ENCODE peak calls at places on chromosomes 3 and 15, in four cellular contexts. One of them, this sample, is unnamed.
A peak's percentile ranks its signal among the peaks of the same experiment; 100 is the strongest.

GRCh38 chr15:78317145-78317836 is 17.9 kb upstream of the SKIC8 start:
- DNase-seq in SHP77 treated with DMSO at 0.1 percent for 48 hours: no peak
- DNase-seq in activated gamma-delta T cell treated with Interleukin-2 at 50 U/mL for 16 hours: no peak
- DNase-seq in amygdala: no peak
- DNase-seq in this sample: no peak

GRCh38 chr15:38074029-38074428 is 139.6 kb downstream of the TMCO5A start:
- DNase-seq in activated gamma-delta T cell treated with Interleukin-2 at 50 U/mL for 16 hours: no peak
- DNase-seq in SHP77 treated with DMSO at 0.1 percent for 48 hours: no peak
- DNase-seq in amygdala: no peak
- DNase-seq in this sample: no peak

GRCh38 chr3:194396897-194397756 is 1.9 kb downstream of the GP5 start:
- DNase-seq in activated gamma-delta T cell treated with Interleukin-2 at 50 U/mL for 16 hours: peak; percentile 13
- DNase-seq in amygdala: no peak
- DNase-seq in SHP77 treated with DMSO at 0.1 percent for 48 hours: no peak
- DNase-seq in this sample: no peak

GRCh38 chr15:39713846-39714245 is 68.8 kb downstream of the FSIP1 start:
- DNase-seq in SHP77 treated with DMSO at 0.1 percent for 48 hours: no peak
- DNase-seq in amygdala: no peak
- DNase-seq in activated gamma-delta T cell treated with Interleukin-2 at 50 U/mL for 16 hours: no peak
- DNase-seq in this sample: no peak

GRCh38 chr15:71538922-71539321 is 271.4 kb upstream of the NR2E3 start:
- DNase-seq in SHP77 treated with DMSO at 0.1 percent for 48 hours: no peak
- DNase-seq in activated gamma-delta T cell treated with Interleukin-2 at 50 U/mL for 16 hours: no peak
- DNase-seq in amygdala: no peak
- DNase-seq in this sample: no peak

GRCh38 chr3:7581831-7582230 is 720.9 kb downstream of the GRM7 start:
- DNase-seq in amygdala: no peak
- DNase-seq in SHP77 treated with DMSO at 0.1 percent for 48 hours: no peak
- DNase-seq in activated gamma-delta T cell treated with Interleukin-2 at 50 U/mL for 16 hours: no peak
- DNase-seq in this sample: no peak

GRCh38 chr3:186901135-186901734 is 29.1 kb upstream of the ST6GAL1 start:
- DNase-seq in amygdala: no peak
- DNase-seq in activated gamma-delta T cell treated with Interleukin-2 at 50 U/mL for 16 hours: no peak
- DNase-seq in SHP77 treated with DMSO at 0.1 percent for 48 hours: no peak
- DNase-seq in this sample: no peak

GRCh38 chr3:142896201-142896755 is 7.4 kb upstream of the PCOLCE2 start:
- DNase-seq in activated gamma-delta T cell treated with Interleukin-2 at 50 U/mL for 16 hours: no peak
- DNase-seq in amygdala: no peak
- DNase-seq in SHP77 treated with DMSO at 0.1 percent for 48 hours: no peak
- DNase-seq in this sample: no peak

GRCh38 chr15:51803961-51804360 is 25.5 kb upstream of the TMOD3 start:
- DNase-seq in activated gamma-delta T cell treated with Interleukin-2 at 50 U/mL for 16 hours: no peak
- DNase-seq in amygdala: no peak
- DNase-seq in SHP77 treated with DMSO at 0.1 percent for 48 hours: no peak
- DNase-seq in this sample: no peak

GRCh38 chr3:178295257-178295912 is 240.9 kb upstream of the KCNMB2 start:
- DNase-seq in amygdala: no peak
- DNase-seq in SHP77 treated with DMSO at 0.1 percent for 48 hours: no peak
- DNase-seq in activated gamma-delta T cell treated with Interleukin-2 at 50 U/mL for 16 hours: no peak
- DNase-seq in this sample: no peak

GRCh38 chr15:96500491-96500890 is 170.0 kb downstream of the NR2F2 start:
- DNase-seq in activated gamma-delta T cell treated with Interleukin-2 at 50 U/mL for 16 hours: no peak
- DNase-seq in SHP77 treated with DMSO at 0.1 percent for 48 hours: no peak
- DNase-seq in amygdala: no peak
- DNase-seq in this sample: no peak

GRCh38 chr3:112086857-112087524 is 802 bp downstream of the C3orf52 start:
- DNase-seq in amygdala: no peak
- DNase-seq in SHP77 treated with DMSO at 0.1 percent for 48 hours: no peak
- DNase-seq in activated gamma-delta T cell treated with Interleukin-2 at 50 U/mL for 16 hours: no peak
- DNase-seq in this sample: no peak

GRCh38 chr15:58852347-58852746 is 81.1 kb downstream of the SLTM start:
- DNase-seq in SHP77 treated with DMSO at 0.1 percent for 48 hours: no peak
- DNase-seq in amygdala: no peak
- DNase-seq in activated gamma-delta T cell treated with Interleukin-2 at 50 U/mL for 16 hours: no peak
- DNase-seq in this sample: no peak

GRCh38 chr15:65377976-65378366 is at the start of gene IGDCC3:
- DNase-seq in SHP77 treated with DMSO at 0.1 percent for 48 hours: no peak
- DNase-seq in amygdala: no peak
- DNase-seq in activated gamma-delta T cell treated with Interleukin-2 at 50 U/mL for 16 hours: no peak
- DNase-seq in this sample: peak; percentile 37

GRCh38 chr15:71761649-71762048 is 48.7 kb upstream of the NR2E3 start:
- DNase-seq in amygdala: no peak
- DNase-seq in activated gamma-delta T cell treated with Interleukin-2 at 50 U/mL for 16 hours: no peak
- DNase-seq in SHP77 treated with DMSO at 0.1 percent for 48 hours: no peak
- DNase-seq in this sample: no peak

GRCh38 chr15:87710406-87710805 is 546.1 kb downstream of the NTRK3 start:
- DNase-seq in SHP77 treated with DMSO at 0.1 percent for 48 hours: no peak
- DNase-seq in activated gamma-delta T cell treated with Interleukin-2 at 50 U/mL for 16 hours: no peak
- DNase-seq in amygdala: no peak
- DNase-seq in this sample: no peak

GRCh38 chr3:118436863-118437262 is 597.8 kb downstream of the IGSF11 start:
- DNase-seq in activated gamma-delta T cell treated with Interleukin-2 at 50 U/mL for 16 hours: no peak
- DNase-seq in SHP77 treated with DMSO at 0.1 percent for 48 hours: no peak
- DNase-seq in amygdala: no peak
- DNase-seq in this sample: no peak

GRCh38 chr15:57153140-57153539 is 223.2 kb upstream of the CGNL1 start:
- DNase-seq in SHP77 treated with DMSO at 0.1 percent for 48 hours: no peak
- DNase-seq in amygdala: no peak
- DNase-seq in activated gamma-delta T cell treated with Interleukin-2 at 50 U/mL for 16 hours: no peak
- DNase-seq in this sample: no peak